ENCODE peak calls at places on chromosomes 16 and 17, in four cellular contexts. R is NCI-H510A, A is GM03348, Y is A172. Q is an unnamed sample.

GRCh38 chr17:63295839-63296590 is 150.1 kb downstream of the CYB561 start:
- DNase-seq in R (no peak), A (no peak), Y (no peak), Q (no peak)

GRCh38 chr16:23863511-23864422 is 28.0 kb downstream of the PRKCB start:
- DNase-seq in R (no peak), A (no peak), Y (no peak), Q (no peak)

GRCh38 chr17:32323784-32324590 is 18.0 kb downstream of the C17orf75 start:
- DNase-seq in R (no peak), A (peak), Y (peak), Q (peak)

GRCh38 chr17:75241143-75241430 is 20.3 kb downstream of the GGA3 start:
- DNase-seq in R (no peak), A (peak), Y (no peak), Q (no peak)

GRCh38 chr17:10761281-10761680 is 31.5 kb upstream of the TMEM220 start:
- DNase-seq in R (no peak), A (no peak), Y (no peak), Q (no peak)

GRCh38 chr17:50163846-50164696 is 1.7 kb upstream of the SGCA start:
- DNase-seq in R (no peak), A (no peak), Y (no peak), Q (no peak)

GRCh38 chr17:385195-385835 is 32.7 kb upstream of the RPH3AL start:
- DNase-seq in R (no peak), A (peak), Y (no peak), Q (peak)

GRCh38 chr16:57366544-57367040 is 5.7 kb upstream of the CX3CL1 start:
- DNase-seq in R (no peak), A (no peak), Y (no peak), Q (no peak)

GRCh38 chr16:685967-686366 is 1.8 kb upstream of the JMJD8 start:
- DNase-seq in R (no peak), A (peak), Y (peak), Q (no peak)

GRCh38 chr17:39702901-39703893 is 3.3 kb downstream of the ERBB2 start:
- DNase-seq in R (no peak), A (no peak), Y (no peak), Q (no peak)

GRCh38 chr16:49824600-49824999 is 31.3 kb downstream of the ZNF423 start:
- DNase-seq in R (no peak), A (no peak), Y (no peak), Q (no peak)

GRCh38 chr17:77210946-77211541 is 70.3 kb downstream of the SEC14L1 start:
- DNase-seq in R (no peak), A (no peak), Y (no peak), Q (no peak)

GRCh38 chr17:72456026-72456569 is 335.3 kb downstream of the SOX9 start:
- DNase-seq in R (no peak), A (peak), Y (peak), Q (no peak)

GRCh38 chr17:2059837-2060658 is 5.1 kb downstream of the HIC1 start:
- DNase-seq in R (no peak), A (no peak), Y (no peak), Q (no peak)

GRCh38 chr16:89370081-89370511 is 120.3 kb downstream of the ANKRD11 start:
- DNase-seq in R (no peak), A (peak), Y (no peak), Q (no peak)

GRCh38 chr17:59387351-59388069 is 56.1 kb downstream of the YPEL2 start:
- DNase-seq in R (no peak), A (no peak), Y (no peak), Q (no peak)

GRCh38 chr16:3175157-3176153 is 12.5 kb upstream of the OR1F1 start:
- DNase-seq in R (no peak), A (no peak), Y (peak), Q (peak)

GRCh38 chr16:24993722-24994686 is 21.2 kb downstream of the ARHGAP17 start:
- DNase-seq in R (no peak), A (peak), Y (peak), Q (no peak)